ENCODE peak calls at places on chromosomes 12 and 14, in four cellular contexts. S is K562, L is SK-N-SH, R is HepG2. C is an unnamed sample. For H3K4me1, the result is how much of the 10 kb centered on the place peaks cover.

GRCh38 chr14:104140463-104141331 is 2.3 kb downstream of the KIF26A start:
- DNase-seq in S (no peak), L (peak), R (no peak), C (no peak)

GRCh38 chr12:119235352-119235751 is 56.6 kb downstream of the HSPB8 start:
- DNase-seq in S (peak), L (peak), R (no peak), C (no peak)

GRCh38 chr14:102325791-102326345 is 6.3 kb downstream of the ZNF839 start:
- DNase-seq in S (no peak), L (no peak), R (no peak), C (no peak)

GRCh38 chr12:71636704-71637115 is 26.9 kb downstream of the ZFC3H1 start:
- DNase-seq in S (peak), L (peak), R (peak), C (peak)

GRCh38 chr12:4108803-4109345 is 164.7 kb upstream of the CCND2 start:
- DNase-seq in S (no peak), L (no peak), R (no peak), C (no peak)

GRCh38 chr14:89702151-89702936 is 252.2 kb downstream of the EFCAB11 start:
- DNase-seq in S (no peak), L (no peak), R (no peak), C (no peak)

GRCh38 chr12:31234955-31235867 is 90.7 kb downstream of the SINHCAF start:
- DNase-seq in S (peak), L (peak), R (peak), C (no peak)

GRCh38 chr12:54019924-54020586 is 8.2 kb upstream of the HOXC6 start:
- DNase-seq in S (no peak), L (no peak), R (no peak), C (no peak)

GRCh38 chr14:41606249-41607118 is at the start of gene LRFN5:
- DNase-seq in S (peak), L (peak), R (no peak), C (no peak)

GRCh38 chr12:46267618-46268348 is 1.1 kb downstream of the SLC38A1 start:
- DNase-seq in S (peak), L (peak), R (no peak), C (no peak)

GRCh38 chr12:113152835-113153814 is 3.6 kb downstream of the CFAP73 start:
- DNase-seq in S (peak), L (peak), R (peak), C (no peak)

GRCh38 chr14:28308727-28309126 is 457.9 kb upstream of the FOXG1 start:
- DNase-seq in S (no peak), L (no peak), R (no peak), C (no peak)

GRCh38 chr12:127393896-127394295 is 873.1 kb upstream of the TMEM132C start:
- DNase-seq in S (no peak), L (no peak), R (no peak), C (no peak)

GRCh38 chr12:80593766-80594165 is 113.7 kb upstream of the MYF6 start:
- DNase-seq in S (no peak), L (no peak), R (no peak), C (no peak)

GRCh38 chr12:54036620-54037359 is 3.9 kb downstream of the HOXC5 start:
- DNase-seq in S (no peak), L (no peak), R (no peak), C (no peak)

GRCh38 chr12:62654558-62655241 is 188.1 kb downstream of the MON2 start:
- DNase-seq in S (no peak), L (no peak), R (no peak), C (no peak)

GRCh38 chr12:94250130-94250529 is 101.8 kb downstream of the PLXNC1 start:
- DNase-seq in S (no peak), L (no peak), R (no peak), C (no peak)

GRCh38 chr12:20319374-20319773 is 49.0 kb upstream of the PDE3A start:
- DNase-seq in S (no peak), L (no peak), R (no peak), C (no peak)

GRCh38 chr14:105537580-105538474 is 11.4 kb downstream of the TMEM121 start:
- DNase-seq in S (peak), L (peak), R (no peak), C (no peak)

GRCh38 chr14:22338381-22338780 is 250.6 kb downstream of the DAD1 start:
- DNase-seq in S (no peak), L (no peak), R (no peak), C (no peak)

GRCh38 chr12:40691913-40692616 is at the start of gene CNTN1:
- DNase-seq in S (no peak), L (peak), R (no peak), C (no peak)

GRCh38 chr12:93080994-93081809 is 152.1 kb upstream of the EEA1 start:
- DNase-seq in S (no peak), L (no peak), R (peak), C (no peak)

GRCh38 chr12:55827806-55828205 is 1.6 kb downstream of the DNAJC14 start:
- DNase-seq in S (no peak), L (no peak), R (no peak), C (no peak)

GRCh38 chr14:96501383-96501745 is 818 bp upstream of the PAPOLA start:
- DNase-seq in S (no peak), L (peak), R (no peak), C (no peak)

GRCh38 chr14:100246809-100247428 is 8.0 kb downstream of the YY1 start:
- DNase-seq in S (peak), L (peak), R (peak), C (no peak)

GRCh38 chr14:49999216-49999761 is 106.4 kb downstream of the ARF6 start:
- DNase-seq in S (peak), L (peak), R (no peak), C (no peak)

GRCh38 chr14:100547633-100548294 is 39.5 kb downstream of the BEGAIN start:
- DNase-seq in S (no peak), L (no peak), R (no peak), C (no peak)

GRCh38 chr12:123050331-123050809 is 69.9 kb downstream of the ARL6IP4 start:
- DNase-seq in S (no peak), L (no peak), R (no peak), C (no peak)

GRCh38 chr14:91241848-91242247 is 2.7 kb downstream of the GPR68 start:
- DNase-seq in S (no peak), L (no peak), R (no peak), C (peak)

GRCh38 chr12:118101051-118101450 is 2.8 kb downstream of the VSIG10 start:
- DNase-seq in S (no peak), L (no peak), R (no peak), C (no peak)

GRCh38 chr12:51911788-51912711 is 4.7 kb downstream of the ACVRL1 start:
- DNase-seq in S (peak), L (peak), R (no peak), C (no peak)

GRCh38 chr12:51908876-51909592 is 1.7 kb downstream of the ACVRL1 start:
- DNase-seq in S (peak), L (no peak), R (no peak), C (no peak)

GRCh38 chr12:51911307-51911706 is 4.0 kb downstream of the ACVRL1 start:
- DNase-seq in S (no peak), L (no peak), R (no peak), C (no peak)

GRCh38 chr12:51910691-51911090 is 3.4 kb downstream of the ACVRL1 start:
- DNase-seq in S (no peak), L (peak), R (no peak), C (no peak)

GRCh38 chr12:51910168-51910567 is 2.9 kb downstream of the ACVRL1 start:
- DNase-seq in S (no peak), L (no peak), R (no peak), C (no peak)
- H3K4me1 ChIP-seq in S (half or more), L (half or more), R (under half), C (under half)

GRCh38 chr14:70823281-70823680 is 14.0 kb upstream of the MAP3K9 start:
- DNase-seq in S (no peak), L (no peak), R (no peak), C (no peak)

GRCh38 chr14:70827366-70828151 is 18.2 kb upstream of the MAP3K9 start:
- DNase-seq in S (no peak), L (no peak), R (peak), C (no peak)

GRCh38 chr14:70821581-70821915 is 12.2 kb upstream of the MAP3K9 start:
- DNase-seq in S (no peak), L (no peak), R (no peak), C (no peak)

GRCh38 chr14:70821916-70822705 is 12.8 kb upstream of the MAP3K9 start:
- DNase-seq in S (peak), L (peak), R (no peak), C (no peak)

DNA sequence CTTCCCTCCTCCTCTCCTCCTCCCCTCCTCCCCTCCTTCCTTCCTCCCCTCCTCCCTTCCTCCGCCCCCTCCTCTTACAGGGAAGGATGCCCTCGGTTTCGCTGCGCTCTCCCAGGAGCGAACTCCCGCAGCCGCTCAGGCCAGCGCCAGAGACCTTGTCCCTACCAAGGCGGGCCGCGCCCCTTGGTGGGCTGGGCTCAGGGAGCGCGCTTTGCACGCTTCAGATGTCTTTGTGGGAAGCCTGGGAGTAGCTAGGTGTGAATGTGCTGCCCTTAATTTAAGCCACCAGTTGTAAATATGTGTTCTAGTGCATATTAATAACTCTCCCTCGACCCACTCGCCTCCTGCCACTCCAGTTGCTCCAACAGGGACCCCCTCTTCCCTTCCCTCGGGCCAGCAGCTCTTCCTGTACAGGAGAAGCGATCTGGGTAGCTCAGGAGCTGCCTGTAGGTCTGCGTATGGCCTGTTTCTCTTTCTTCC is 13.4 kb upstream of the MAP3K9 start:
- DNase-seq in S (no peak), L (peak), R (no peak), C (no peak)
- TF ChIP-seq FOXM1 in S (no peak), L (no peak), R (no peak), C (no peak)

GRCh38 chr14:74578479-74578878 is 33.6 kb downstream of the LTBP2 start:
- DNase-seq in S (no peak), L (peak), R (no peak), C (no peak)

GRCh38 chr14:74580275-74580672 is 31.8 kb downstream of the LTBP2 start:
- DNase-seq in S (no peak), L (no peak), R (no peak), C (no peak)

GRCh38 chr14:74577247-74577947 is 34.6 kb downstream of the LTBP2 start:
- DNase-seq in S (no peak), L (no peak), R (no peak), C (no peak)

GRCh38 chr14:74577948-74578275 is 34.1 kb downstream of the LTBP2 start:
- DNase-seq in S (no peak), L (no peak), R (no peak), C (no peak)

GRCh38 chr14:74579447-74580274 is 32.4 kb downstream of the LTBP2 start:
- DNase-seq in S (no peak), L (no peak), R (peak), C (no peak)
- TF ChIP-seq USF2 in S (no peak), L (no peak), R (no peak), C (no peak)

DNA sequence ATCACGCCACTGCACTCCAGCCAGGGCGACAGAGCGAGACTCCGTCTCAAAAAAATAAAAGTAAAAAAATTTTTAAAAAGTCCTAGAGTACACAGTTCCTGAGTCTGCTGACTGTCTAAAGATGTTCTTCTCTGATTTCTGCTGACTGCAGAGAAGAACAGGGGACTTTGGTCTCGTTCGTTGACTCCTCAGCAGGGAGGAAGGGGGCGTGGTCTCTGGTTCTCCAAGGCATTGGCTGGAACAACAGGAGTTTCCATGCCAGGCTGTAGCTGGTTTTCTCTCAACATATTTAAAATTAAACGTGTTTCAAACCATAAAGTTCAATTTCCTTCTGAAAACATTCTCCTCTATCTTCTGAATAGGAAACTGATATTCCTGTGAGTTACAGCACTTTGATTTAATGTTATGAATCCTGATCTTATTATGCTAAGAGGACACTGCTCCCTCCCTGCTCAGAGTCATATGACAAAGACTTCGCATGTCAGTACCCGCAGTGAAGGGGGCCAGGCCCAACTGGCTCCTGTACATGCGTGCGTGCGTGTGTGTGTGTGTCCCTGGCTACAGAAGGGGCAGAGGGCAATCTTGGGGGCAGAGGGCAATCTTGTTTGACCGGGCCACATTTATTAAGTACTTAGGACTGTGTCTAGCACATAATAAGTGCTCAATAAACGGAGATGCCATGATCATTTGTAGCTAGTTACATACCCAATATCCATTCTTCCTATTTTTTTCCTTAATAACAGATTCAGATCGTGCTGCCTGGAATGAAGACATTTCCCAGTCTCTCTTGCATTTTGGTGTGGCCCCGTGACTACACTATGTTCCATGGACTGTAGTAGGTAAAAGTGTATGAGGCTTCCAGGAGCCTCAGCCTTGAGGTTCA is 16.5 kb upstream of the HNF1A start:
- DNase-seq in S (no peak), L (no peak), R (no peak), C (no peak)
- H3K4me1 ChIP-seq in S (under half), L (under half), R (half or more), C (under half)

GRCh38 chr12:6276936-6277615 is 33.4 kb upstream of the PLEKHG6 start:
- DNase-seq in S (no peak), L (no peak), R (no peak), C (no peak)
- TF ChIP-seq FOXM1 in S (no peak), L (no peak), R (no peak), C (no peak)

GRCh38 chr14:65588426-65589140 is 176.1 kb downstream of the FUT8 start:
- DNase-seq in S (no peak), L (no peak), R (no peak), C (no peak)

DNA sequence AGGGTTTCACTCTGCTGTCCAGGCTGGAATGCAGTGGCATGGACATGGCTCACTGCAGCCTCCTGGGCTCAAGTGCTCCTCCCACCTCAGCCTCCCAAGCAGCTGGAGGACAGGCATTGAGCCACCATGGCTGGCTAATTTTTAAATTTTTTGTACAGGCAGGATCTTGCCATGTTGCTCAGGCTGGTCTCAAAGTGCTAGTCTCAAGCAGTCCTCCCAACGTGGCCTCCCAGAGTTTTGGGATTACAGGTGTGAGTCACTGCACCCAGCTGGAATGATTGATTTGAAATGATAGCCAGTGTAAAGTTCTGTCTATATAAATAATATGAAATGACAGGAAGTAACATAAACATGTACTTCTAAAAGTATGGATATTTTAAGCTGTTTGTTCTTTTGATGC is 172.7 kb downstream of the FUT8 start:
- DNase-seq in S (no peak), L (no peak), R (no peak), C (no peak)
- TF ChIP-seq USF2 in S (no peak), L (no peak), R (no peak), C (no peak)

DNA sequence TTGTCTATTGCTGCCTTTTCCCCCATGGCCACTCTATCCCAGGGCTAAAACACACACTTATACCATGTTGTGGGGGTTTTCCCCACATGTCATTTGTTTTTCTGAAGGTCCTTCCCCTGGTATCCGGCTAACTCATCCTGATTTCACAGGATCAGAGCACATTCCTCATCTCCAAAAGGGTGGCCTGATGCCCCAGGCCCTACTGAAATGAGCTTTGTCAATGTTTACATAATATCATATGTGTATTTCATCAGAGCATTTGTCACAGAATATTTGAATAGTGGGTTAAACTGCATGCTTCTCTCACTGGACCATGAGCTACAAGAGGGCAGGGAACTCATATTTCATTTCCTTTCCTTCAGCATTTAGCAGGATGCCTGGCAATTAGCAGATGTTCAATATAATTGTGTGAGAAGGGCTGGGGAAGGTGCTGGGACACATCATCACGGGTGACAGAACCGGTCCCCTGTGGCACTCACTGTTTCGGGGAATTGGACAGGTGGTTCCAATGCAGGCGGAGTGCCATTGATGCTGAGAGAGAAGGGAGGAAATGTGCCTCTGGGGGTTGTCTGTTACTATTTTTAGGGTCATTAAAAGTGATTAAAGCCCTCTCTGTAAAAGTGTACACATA is 26.8 kb downstream of the EMP1 start:
- DNase-seq in S (no peak), L (no peak), R (peak), C (no peak)
- H3K4me1 ChIP-seq in S (under half), L (under half), R (under half), C (under half)

DNA sequence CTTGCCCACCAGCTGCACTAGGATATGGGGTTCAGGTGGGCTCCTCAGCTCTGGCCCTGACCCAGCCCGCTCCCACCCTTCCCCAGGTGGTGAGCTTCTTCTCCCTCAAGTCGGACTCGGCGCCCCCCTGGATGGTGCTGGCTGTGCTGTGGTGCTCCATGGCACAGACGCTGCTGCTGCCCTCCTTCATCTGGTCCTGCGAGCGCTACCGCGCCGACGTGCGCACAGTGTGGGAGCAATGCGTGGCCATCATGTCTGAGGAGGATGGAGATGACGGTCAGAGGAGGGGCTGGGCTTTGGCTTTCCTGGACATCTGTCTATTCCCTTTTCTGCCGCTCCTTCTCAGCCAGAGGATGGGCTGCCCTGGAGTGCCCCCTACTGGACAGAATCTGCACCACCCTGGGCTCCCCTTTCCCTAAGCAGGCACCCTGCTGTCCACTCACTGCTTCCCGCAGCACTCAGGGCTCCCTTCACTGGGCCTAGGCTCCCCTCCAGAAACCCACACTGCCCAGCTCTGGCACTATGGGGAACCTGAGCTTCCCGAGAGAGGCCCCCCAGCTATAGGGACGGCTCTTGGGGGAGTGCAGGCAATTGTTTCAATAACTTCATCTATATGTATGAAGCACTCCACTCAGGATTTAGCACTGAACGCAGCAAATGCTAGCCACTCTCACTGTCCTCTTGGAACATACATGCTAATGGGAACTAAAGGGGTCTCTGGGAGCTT is 2.6 kb upstream of the P3H3 start:
- DNase-seq in S (peak), L (peak), R (peak), C (no peak)
- TF ChIP-seq FOXM1 in S (no peak), L (no peak), R (no peak), C (no peak)

GRCh38 chr14:56005580-56006053 is 112.6 kb upstream of the PELI2 start:
- DNase-seq in S (no peak), L (no peak), R (no peak), C (no peak)

GRCh38 chr14:56004323-56004722 is 113.9 kb upstream of the PELI2 start:
- DNase-seq in S (no peak), L (no peak), R (no peak), C (no peak)

GRCh38 chr14:56002316-56002715 is 115.9 kb upstream of the PELI2 start:
- DNase-seq in S (no peak), L (no peak), R (no peak), C (no peak)

GRCh38 chr14:56002876-56003625 is 115.2 kb upstream of the PELI2 start:
- DNase-seq in S (no peak), L (no peak), R (no peak), C (peak)

GRCh38 chr14:56004807-56005579 is 113.2 kb upstream of the PELI2 start:
- DNase-seq in S (no peak), L (no peak), R (no peak), C (peak)
- TF ChIP-seq USF2 in S (no peak), L (no peak), R (no peak), C (no peak)

C was measured in GM12878.